ENCODE peak calls at places on chromosomes 11 and 22, in seven cellular contexts. One of them, this sample, is unnamed.
A peak's percentile ranks its signal among the peaks of the same experiment; 100 is the strongest.

GRCh38 chr11:2203440-2204259 is 32.0 kb upstream of the TH start:
- DNase-seq in HepG2: peak; percentile 86
- DNase-seq in fibroblast of lung: no peak
- DNase-seq in left lung: no peak
- DNase-seq in CD4-positive, alpha-beta T cell: no peak
- DNase-seq in body of pancreas: peak; percentile 9
- DNase-seq in vagina: no peak
- DNase-seq in this sample: no peak

GRCh38 chr11:1760351-1761109 is 3.2 kb downstream of the CTSD start:
- DNase-seq in HepG2: no peak
- DNase-seq in fibroblast of lung: peak; percentile 54
- DNase-seq in left lung: peak; percentile 91
- DNase-seq in CD4-positive, alpha-beta T cell: no peak
- DNase-seq in body of pancreas: peak; percentile 63
- DNase-seq in vagina: no peak
- DNase-seq in this sample: no peak

GRCh38 chr11:93505703-93506102 is 37.5 kb downstream of the SMCO4 start:
- DNase-seq in HepG2: no peak
- DNase-seq in fibroblast of lung: no peak
- DNase-seq in left lung: no peak
- DNase-seq in CD4-positive, alpha-beta T cell: no peak
- DNase-seq in body of pancreas: no peak
- DNase-seq in vagina: no peak
- DNase-seq in this sample: no peak

GRCh38 chr11:76380161-76380976 is 563 bp downstream of the THAP12 start:
- DNase-seq in HepG2: no peak
- DNase-seq in fibroblast of lung: peak; percentile 13
- DNase-seq in left lung: peak; percentile 46
- DNase-seq in CD4-positive, alpha-beta T cell: peak; percentile 26
- DNase-seq in body of pancreas: no peak
- DNase-seq in vagina: no peak
- DNase-seq in this sample: no peak

GRCh38 chr11:113134605-113135004 is 173.4 kb downstream of the NCAM1 start:
- DNase-seq in HepG2: no peak
- DNase-seq in fibroblast of lung: no peak
- DNase-seq in left lung: no peak
- DNase-seq in CD4-positive, alpha-beta T cell: no peak
- DNase-seq in body of pancreas: no peak
- DNase-seq in vagina: no peak
- DNase-seq in this sample: no peak

GRCh38 chr11:73114110-73114834 is 27.8 kb downstream of the FCHSD2 start:
- DNase-seq in HepG2: no peak
- DNase-seq in fibroblast of lung: no peak
- DNase-seq in left lung: no peak
- DNase-seq in CD4-positive, alpha-beta T cell: no peak
- DNase-seq in body of pancreas: no peak
- DNase-seq in vagina: no peak
- DNase-seq in this sample: no peak

GRCh38 chr11:5992604-5993251 is 5.9 kb upstream of the OR52L1 start:
- DNase-seq in HepG2: peak; percentile 6
- DNase-seq in fibroblast of lung: peak; percentile 0
- DNase-seq in left lung: no peak
- DNase-seq in CD4-positive, alpha-beta T cell: no peak
- DNase-seq in body of pancreas: no peak
- DNase-seq in vagina: no peak
- DNase-seq in this sample: no peak

GRCh38 chr11:44047931-44048431 is at the start of gene ACCSL:
- DNase-seq in HepG2: no peak
- DNase-seq in fibroblast of lung: no peak
- DNase-seq in left lung: no peak
- DNase-seq in CD4-positive, alpha-beta T cell: no peak
- DNase-seq in body of pancreas: no peak
- DNase-seq in vagina: peak; percentile 85
- DNase-seq in this sample: no peak

GRCh38 chr11:1176224-1177019 is 18.7 kb downstream of the MUC5AC start:
- DNase-seq in HepG2: no peak
- DNase-seq in fibroblast of lung: no peak
- DNase-seq in left lung: no peak
- DNase-seq in CD4-positive, alpha-beta T cell: no peak
- DNase-seq in body of pancreas: no peak
- DNase-seq in vagina: no peak
- DNase-seq in this sample: no peak

GRCh38 chr11:9982127-9982795 is 311.8 kb downstream of the SBF2 start:
- DNase-seq in HepG2: no peak
- DNase-seq in fibroblast of lung: peak; percentile 53
- DNase-seq in left lung: no peak
- DNase-seq in CD4-positive, alpha-beta T cell: no peak
- DNase-seq in body of pancreas: no peak
- DNase-seq in vagina: no peak
- DNase-seq in this sample: no peak

GRCh38 chr11:57150454-57150917 is 31.3 kb upstream of the LRRC55 start:
- DNase-seq in HepG2: no peak
- DNase-seq in fibroblast of lung: peak; percentile 44
- DNase-seq in left lung: no peak
- DNase-seq in CD4-positive, alpha-beta T cell: no peak
- DNase-seq in body of pancreas: no peak
- DNase-seq in vagina: no peak
- DNase-seq in this sample: no peak

GRCh38 chr22:20080776-20081654 is 974 bp downstream of the DGCR8 start:
- DNase-seq in HepG2: peak; percentile 43
- DNase-seq in fibroblast of lung: peak; percentile 74
- DNase-seq in left lung: peak; percentile 45
- DNase-seq in CD4-positive, alpha-beta T cell: no peak
- DNase-seq in body of pancreas: peak; percentile 48
- DNase-seq in vagina: no peak
- DNase-seq in this sample: no peak

GRCh38 chr11:69524291-69524882 is 42.9 kb downstream of the LINC01488 start:
- DNase-seq in HepG2: no peak
- DNase-seq in fibroblast of lung: peak; percentile 74
- DNase-seq in left lung: no peak
- DNase-seq in CD4-positive, alpha-beta T cell: no peak
- DNase-seq in body of pancreas: no peak
- DNase-seq in vagina: no peak
- DNase-seq in this sample: peak; percentile 57

GRCh38 chr11:113667801-113668200 is 38.3 kb downstream of the TMPRSS5 start:
- DNase-seq in HepG2: no peak
- DNase-seq in fibroblast of lung: no peak
- DNase-seq in left lung: no peak
- DNase-seq in CD4-positive, alpha-beta T cell: no peak
- DNase-seq in body of pancreas: no peak
- DNase-seq in vagina: no peak
- DNase-seq in this sample: no peak

GRCh38 chr11:133171374-133171773 is 360.9 kb downstream of the OPCML start:
- DNase-seq in HepG2: no peak
- DNase-seq in fibroblast of lung: no peak
- DNase-seq in left lung: no peak
- DNase-seq in CD4-positive, alpha-beta T cell: no peak
- DNase-seq in body of pancreas: no peak
- DNase-seq in vagina: no peak
- DNase-seq in this sample: no peak

GRCh38 chr11:57073121-57073520 is 84.4 kb downstream of the OR5AK2 start:
- DNase-seq in HepG2: no peak
- DNase-seq in fibroblast of lung: peak; percentile 78
- DNase-seq in left lung: no peak
- DNase-seq in CD4-positive, alpha-beta T cell: no peak
- DNase-seq in body of pancreas: no peak
- DNase-seq in vagina: no peak
- DNase-seq in this sample: no peak

GRCh38 chr11:15670520-15671070 is 555.9 kb downstream of the INSC start:
- DNase-seq in HepG2: no peak
- DNase-seq in fibroblast of lung: no peak
- DNase-seq in left lung: no peak
- DNase-seq in CD4-positive, alpha-beta T cell: no peak
- DNase-seq in body of pancreas: no peak
- DNase-seq in vagina: no peak
- DNase-seq in this sample: no peak

GRCh38 chr11:13016415-13016814 is 7.3 kb downstream of the RASSF10 start:
- DNase-seq in HepG2: no peak
- DNase-seq in fibroblast of lung: no peak
- DNase-seq in left lung: no peak
- DNase-seq in CD4-positive, alpha-beta T cell: no peak
- DNase-seq in body of pancreas: no peak
- DNase-seq in vagina: no peak
- DNase-seq in this sample: no peak

GRCh38 chr11:32722255-32722654 is 72.2 kb downstream of the CCDC73 start:
- DNase-seq in HepG2: no peak
- DNase-seq in fibroblast of lung: no peak
- DNase-seq in left lung: no peak
- DNase-seq in CD4-positive, alpha-beta T cell: no peak
- DNase-seq in body of pancreas: no peak
- DNase-seq in vagina: no peak
- DNase-seq in this sample: no peak

GRCh38 chr11:117610045-117610444 is 187.0 kb downstream of the DSCAML1 start:
- DNase-seq in HepG2: no peak
- DNase-seq in fibroblast of lung: peak; percentile 51
- DNase-seq in left lung: no peak
- DNase-seq in CD4-positive, alpha-beta T cell: no peak
- DNase-seq in body of pancreas: no peak
- DNase-seq in vagina: no peak
- DNase-seq in this sample: no peak

GRCh38 chr22:38196791-38197429 is 4.9 kb upstream of the MAFF start:
- DNase-seq in HepG2: no peak
- DNase-seq in fibroblast of lung: no peak
- DNase-seq in left lung: no peak
- DNase-seq in CD4-positive, alpha-beta T cell: no peak
- DNase-seq in body of pancreas: no peak
- DNase-seq in vagina: no peak
- DNase-seq in this sample: no peak

GRCh38 chr11:2415171-2415570 is 14.6 kb downstream of the TSSC4 start:
- DNase-seq in HepG2: no peak
- DNase-seq in fibroblast of lung: no peak
- DNase-seq in left lung: no peak
- DNase-seq in CD4-positive, alpha-beta T cell: no peak
- DNase-seq in body of pancreas: no peak
- DNase-seq in vagina: no peak
- DNase-seq in this sample: no peak

GRCh38 chr11:34075178-34075820 is 23.8 kb downstream of the CAPRIN1 start:
- DNase-seq in HepG2: no peak
- DNase-seq in fibroblast of lung: peak; percentile 84
- DNase-seq in left lung: no peak
- DNase-seq in CD4-positive, alpha-beta T cell: no peak
- DNase-seq in body of pancreas: no peak
- DNase-seq in vagina: no peak
- DNase-seq in this sample: no peak

GRCh38 chr22:42699281-42699681 is 21.4 kb downstream of the A4GALT start:
- DNase-seq in HepG2: no peak
- DNase-seq in fibroblast of lung: no peak
- DNase-seq in left lung: no peak
- DNase-seq in CD4-positive, alpha-beta T cell: no peak
- DNase-seq in body of pancreas: no peak
- DNase-seq in vagina: no peak
- DNase-seq in this sample: no peak
- H3K27ac ChIP-seq in HepG2: no peak overlapping the region
- H3K27ac ChIP-seq in fibroblast of lung: peak overlapping the region; percentile 4
- H3K27ac ChIP-seq in left lung: no peak overlapping the region
- H3K27ac ChIP-seq in CD4-positive, alpha-beta T cell: no peak overlapping the region
- H3K27ac ChIP-seq in body of pancreas: no peak overlapping the region
- H3K27ac ChIP-seq in vagina: peak overlapping the region; percentile 87
- H3K27ac ChIP-seq in this sample: peak overlapping the region; percentile 53

GRCh38 chr11:64951529-64951928 is 15.8 kb upstream of the GPHA2 start:
- DNase-seq in HepG2: no peak
- DNase-seq in fibroblast of lung: no peak
- DNase-seq in left lung: no peak
- DNase-seq in CD4-positive, alpha-beta T cell: no peak
- DNase-seq in body of pancreas: no peak
- DNase-seq in vagina: no peak
- DNase-seq in this sample: no peak

DNA sequence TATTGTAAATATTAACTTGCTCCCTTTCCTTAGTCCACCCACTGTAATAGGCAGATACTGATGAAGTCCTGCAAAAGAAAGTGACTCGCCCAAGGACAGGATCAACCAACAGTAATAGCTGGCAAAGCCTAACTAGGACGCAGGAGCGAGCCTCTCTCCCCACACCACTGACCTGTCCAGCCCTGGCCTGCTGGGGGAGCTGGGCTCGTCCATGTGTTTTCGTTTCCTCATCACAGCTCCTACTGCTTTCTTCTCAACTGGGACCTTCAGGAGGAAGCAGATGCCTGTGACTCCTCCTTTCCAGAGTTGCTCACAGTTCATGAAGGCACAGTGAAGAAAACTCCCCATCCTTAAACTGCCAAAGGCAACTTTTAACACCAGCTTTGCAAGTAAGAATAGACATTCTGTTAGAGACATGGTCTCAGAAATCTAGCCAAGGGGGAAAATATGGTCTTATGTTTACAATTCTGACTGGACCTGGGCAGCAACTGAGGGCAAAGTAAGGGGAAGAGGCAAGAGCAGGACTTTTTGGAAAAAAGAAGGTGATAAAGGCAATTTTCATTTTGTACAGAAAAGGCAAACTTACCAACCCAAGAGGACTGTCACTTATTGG is 11.6 kb upstream of the GPHA2 start:
- DNase-seq in HepG2: no peak
- DNase-seq in fibroblast of lung: no peak
- DNase-seq in left lung: no peak
- DNase-seq in CD4-positive, alpha-beta T cell: no peak
- DNase-seq in body of pancreas: no peak
- DNase-seq in vagina: no peak
- DNase-seq in this sample: no peak
- TF ChIP-seq CTCF in HepG2: peak; percentile 36
- TF ChIP-seq CTCF in fibroblast of lung: no peak
- TF ChIP-seq CTCF in left lung: no peak
- TF ChIP-seq CTCF in CD4-positive, alpha-beta T cell: no peak
- TF ChIP-seq CTCF in body of pancreas: no peak
- TF ChIP-seq CTCF in vagina: no peak
- TF ChIP-seq CTCF in this sample: no peak

DNA sequence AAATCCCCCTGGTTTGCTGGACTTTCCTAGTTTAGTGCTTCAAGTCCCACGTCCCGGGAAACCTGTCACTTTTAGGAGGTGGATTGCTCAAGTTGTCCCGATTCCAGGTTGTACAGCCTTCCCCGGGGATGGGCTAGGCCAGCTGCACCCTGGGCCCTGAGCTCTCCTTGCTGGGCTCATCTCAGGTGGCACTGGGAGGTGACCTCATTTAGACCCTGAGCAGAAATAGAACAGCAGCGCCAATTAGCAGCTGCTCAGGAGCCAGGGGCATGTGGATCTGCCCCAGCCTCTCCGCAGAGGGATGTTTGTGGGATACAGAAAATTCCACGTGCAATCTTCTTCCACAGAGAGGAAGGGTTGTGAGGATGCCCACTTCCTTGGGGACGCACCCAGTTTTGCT is 9.6 kb upstream of the CERK start:
- DNase-seq in HepG2: no peak
- DNase-seq in fibroblast of lung: no peak
- DNase-seq in left lung: no peak
- DNase-seq in CD4-positive, alpha-beta T cell: no peak
- DNase-seq in body of pancreas: no peak
- DNase-seq in vagina: no peak
- DNase-seq in this sample: no peak
- H3K27me3 ChIP-seq in HepG2: peaks cover 3% of the 10 kb centered on the region
- H3K27me3 ChIP-seq in fibroblast of lung: no peaks in the 10 kb centered on the region
- H3K27me3 ChIP-seq in left lung: no peaks in the 10 kb centered on the region
- H3K27me3 ChIP-seq in CD4-positive, alpha-beta T cell: no peaks in the 10 kb centered on the region
- H3K27me3 ChIP-seq in body of pancreas: no peaks in the 10 kb centered on the region
- H3K27me3 ChIP-seq in vagina: no peaks in the 10 kb centered on the region
- H3K27me3 ChIP-seq in this sample: peaks cover 10% of the 10 kb centered on the region

DNA sequence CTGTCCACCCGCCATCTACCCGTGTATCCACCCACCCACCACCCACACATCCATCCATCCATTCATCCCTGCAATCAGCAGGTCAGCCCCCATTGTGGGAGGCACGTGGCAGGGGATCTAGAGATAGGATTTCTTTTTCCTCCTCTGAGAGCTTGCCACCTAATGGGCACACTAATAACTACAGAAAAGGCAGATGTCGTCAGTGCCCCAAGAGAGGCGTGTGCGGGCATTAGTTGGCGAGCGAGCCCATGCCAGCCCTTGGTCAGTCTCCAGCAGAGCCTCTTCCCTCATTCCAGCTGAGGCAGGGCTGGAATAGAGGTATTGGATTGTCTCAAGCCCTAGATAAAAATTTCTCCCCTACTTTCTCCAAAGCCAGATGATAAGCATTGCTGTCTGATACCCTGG is 9.7 kb downstream of the USP2 start:
- DNase-seq in HepG2: no peak
- DNase-seq in fibroblast of lung: peak; percentile 19
- DNase-seq in left lung: no peak
- DNase-seq in CD4-positive, alpha-beta T cell: no peak
- DNase-seq in body of pancreas: peak; percentile 44
- DNase-seq in vagina: no peak
- DNase-seq in this sample: no peak
- H3K27ac ChIP-seq in HepG2: no peak overlapping the region
- H3K27ac ChIP-seq in fibroblast of lung: no peak overlapping the region
- H3K27ac ChIP-seq in left lung: no peak overlapping the region
- H3K27ac ChIP-seq in CD4-positive, alpha-beta T cell: no peak overlapping the region
- H3K27ac ChIP-seq in body of pancreas: no peak overlapping the region
- H3K27ac ChIP-seq in vagina: peak overlapping the region; percentile 42
- H3K27ac ChIP-seq in this sample: no peak overlapping the region